ENCODE peak calls at places on chromosomes 7 and 10, in nine cellular contexts. V is IMR-90, T is right lobe of liver, N is GM12878, J is A549, C is HCT116, X is K562, H is gastrocnemius medialis, Q is body of pancreas. I is an unnamed sample.

GRCh38 chr10:50610364-50610763 is 13.4 kb downstream of the SGMS1 start:
- ATAC-seq in C (no peak), N (no peak), T (no peak), H (no peak), Q (no peak), X (no peak), V (no peak), J (no peak), I (no peak)

GRCh38 chr10:6091630-6092029 is 2.8 kb downstream of the RBM17 start:
- ATAC-seq in H (no peak), V (no peak), Q (no peak), N (peak), C (no peak), X (no peak), T (no peak), J (no peak), I (no peak)

GRCh38 chr7:41466760-41467384 is 236.0 kb downstream of the INHBA start:
- ATAC-seq in H (no peak), Q (no peak), N (peak), J (no peak), C (no peak), T (peak), V (no peak), X (no peak), I (no peak)

GRCh38 chr10:73166972-73167371 is 836 bp downstream of the ECD start:
- ATAC-seq in Q (no peak), J (no peak), N (no peak), H (no peak), C (no peak), X (no peak), T (no peak), V (no peak), I (no peak)

GRCh38 chr10:123858039-123858740 is 33.4 kb downstream of the CPXM2 start:
- ATAC-seq in N (peak), H (no peak), C (peak), Q (no peak), J (peak), X (no peak), V (no peak), T (no peak), I (peak)

GRCh38 chr7:123673752-123674398 is 18.2 kb downstream of the LMOD2 start:
- ATAC-seq in X (peak), H (peak), N (no peak), C (no peak), V (peak), T (no peak), Q (no peak), J (no peak), I (no peak)

GRCh38 chr10:3624367-3624766 is 160.6 kb downstream of the KLF6 start:
- ATAC-seq in C (no peak), V (peak), Q (no peak), N (no peak), X (no peak), H (peak), J (no peak), T (no peak), I (peak)

GRCh38 chr7:44224216-44224950 is 23.6 kb downstream of the YKT6 start:
- ATAC-seq in C (no peak), Q (peak), X (no peak), V (no peak), H (no peak), N (no peak), J (no peak), T (no peak), I (no peak)

GRCh38 chr7:123674399-123675091 is 18.9 kb downstream of the LMOD2 start:
- ATAC-seq in V (peak), T (no peak), Q (no peak), C (no peak), X (no peak), J (no peak), H (peak), N (no peak), I (peak)

GRCh38 chr10:18378766-18379165 is 238.5 kb downstream of the CACNB2 start:
- ATAC-seq in H (no peak), Q (no peak), V (no peak), J (no peak), T (peak), X (no peak), C (no peak), N (no peak), I (no peak)

GRCh38 chr10:70494536-70494935 is 16.0 kb downstream of the PALD1 start:
- ATAC-seq in X (no peak), T (peak), N (peak), H (no peak), Q (peak), J (no peak), C (no peak), V (no peak), I (no peak)

GRCh38 chr7:7815395-7815794 is 97.0 kb upstream of the RPA3 start:
- ATAC-seq in N (no peak), V (no peak), T (no peak), J (no peak), Q (no peak), H (no peak), X (no peak), C (no peak), I (no peak)

GRCh38 chr10:77405771-77406241 is 231.8 kb downstream of the KCNMA1 start:
- ATAC-seq in T (peak), Q (peak), N (peak), V (peak), C (peak), X (peak), H (peak), J (peak), I (peak)

GRCh38 chr7:55085511-55086412 is 66.9 kb downstream of the EGFR start:
- ATAC-seq in N (peak), J (peak), C (peak), V (peak), X (no peak), H (no peak), Q (no peak), T (no peak), I (no peak)

GRCh38 chr10:110843031-110843430 is 28.7 kb upstream of the PDCD4 start:
- ATAC-seq in H (peak), V (no peak), C (no peak), Q (no peak), T (no peak), X (no peak), N (peak), J (no peak), I (no peak)

GRCh38 chr10:18261063-18261462 is 120.8 kb downstream of the CACNB2 start:
- ATAC-seq in X (no peak), Q (peak), J (no peak), N (no peak), V (no peak), H (no peak), C (no peak), T (peak), I (no peak)

GRCh38 chr10:23375366-23375765 is 30.8 kb upstream of the C10orf67 start:
- ATAC-seq in C (no peak), V (no peak), N (no peak), J (no peak), T (no peak), H (no peak), X (no peak), Q (no peak), I (no peak)

GRCh38 chr7:97025130-97025499 is 484 bp upstream of the DLX5 start:
- ATAC-seq in J (no peak), H (no peak), C (no peak), V (no peak), T (no peak), Q (no peak), X (no peak), N (no peak), I (no peak)

GRCh38 chr7:360454-361100 is 70.6 kb downstream of the FOXL3 start:
- ATAC-seq in N (no peak), H (no peak), V (no peak), J (no peak), Q (no peak), X (peak), T (no peak), C (no peak), I (no peak)

GRCh38 chr10:14617850-14618249 is 156.8 kb downstream of the FAM107B start:
- ATAC-seq in T (peak), C (no peak), X (peak), V (peak), H (no peak), Q (no peak), J (peak), N (no peak), I (no peak)

GRCh38 chr10:127878474-127879055 is 14.2 kb downstream of the CLRN3 start:
- ATAC-seq in J (no peak), V (no peak), T (peak), H (no peak), X (no peak), N (no peak), C (no peak), Q (no peak), I (peak)

GRCh38 chr10:27530477-27530876 is 26.4 kb downstream of the RAB18 start:
- ATAC-seq in X (no peak), J (no peak), C (no peak), T (no peak), Q (no peak), N (no peak), V (no peak), H (no peak), I (no peak)

GRCh38 chr7:134316539-134317344 is at the start of gene SLC35B4:
- ATAC-seq in Q (peak), C (peak), H (peak), X (peak), T (peak), V (peak), J (peak), N (peak), I (peak)

GRCh38 chr7:134888141-134888740 is 98.1 kb upstream of the AGBL3 start:
- ATAC-seq in T (no peak), X (no peak), H (no peak), V (no peak), C (no peak), J (no peak), N (no peak), Q (no peak), I (no peak)

GRCh38 chr10:90804354-90804753 is 53.5 kb downstream of the HTR7 start:
- ATAC-seq in C (no peak), Q (no peak), H (no peak), X (no peak), V (no peak), N (no peak), J (no peak), T (no peak), I (no peak)

DNA sequence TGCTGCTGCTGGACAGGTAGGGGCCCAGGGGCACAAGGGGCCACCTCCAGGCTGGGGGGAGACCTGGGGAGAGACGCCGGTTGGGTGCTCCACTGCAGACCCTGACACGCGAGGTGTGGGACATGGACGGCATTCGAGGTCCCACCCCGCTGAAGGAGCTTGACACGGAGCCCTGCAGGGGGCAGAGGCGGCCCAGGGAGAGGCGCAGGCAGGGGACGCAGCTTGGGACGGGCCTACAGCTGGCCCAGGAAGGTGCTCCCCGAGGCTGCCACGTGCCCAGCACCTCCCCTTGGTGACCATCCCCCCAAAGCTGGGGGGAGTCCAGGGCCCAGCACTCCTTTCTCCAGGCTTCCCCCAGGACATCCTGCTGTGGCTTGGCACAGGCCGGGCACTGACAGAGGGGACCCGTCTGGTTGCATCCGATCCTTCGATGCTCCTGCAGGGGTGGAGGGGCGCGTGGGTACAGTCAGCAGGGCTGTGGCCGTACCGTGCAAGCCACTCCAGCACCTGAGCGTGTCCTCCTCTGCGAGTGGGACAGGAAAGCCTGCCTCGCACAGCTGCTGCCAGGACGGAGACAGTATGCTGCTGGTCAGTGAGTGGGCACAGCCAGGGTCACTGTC is 174.4 kb downstream of the ELFN1 start:
- ATAC-seq in N (no peak), H (no peak), V (no peak), Q (no peak), J (peak), X (peak), C (peak), T (no peak), I (no peak)
- TF ChIP-seq POLR2A in N (no peak), H (no peak), V (no peak), Q (no peak), J (no peak), X (no peak), C (no peak), T (no peak), I (no peak)

GRCh38 chr10:44976352-44977198 is 2.0 kb downstream of the DEPP1 start:
- ATAC-seq in C (no peak), Q (no peak), N (no peak), H (no peak), V (no peak), X (no peak), J (no peak), T (no peak), I (no peak)

GRCh38 chr10:44975487-44976331 is 2.9 kb downstream of the DEPP1 start:
- ATAC-seq in Q (peak), V (peak), X (no peak), H (no peak), T (peak), N (peak), J (no peak), C (peak), I (peak)

GRCh38 chr10:44974082-44974627 is 4.5 kb downstream of the DEPP1 start:
- ATAC-seq in V (no peak), C (no peak), N (peak), J (no peak), X (peak), T (no peak), H (no peak), Q (no peak), I (no peak)

GRCh38 chr10:44973323-44974081 is 5.1 kb downstream of the DEPP1 start:
- ATAC-seq in C (no peak), X (no peak), J (no peak), T (no peak), V (no peak), Q (no peak), H (no peak), N (peak), I (no peak)

DNA sequence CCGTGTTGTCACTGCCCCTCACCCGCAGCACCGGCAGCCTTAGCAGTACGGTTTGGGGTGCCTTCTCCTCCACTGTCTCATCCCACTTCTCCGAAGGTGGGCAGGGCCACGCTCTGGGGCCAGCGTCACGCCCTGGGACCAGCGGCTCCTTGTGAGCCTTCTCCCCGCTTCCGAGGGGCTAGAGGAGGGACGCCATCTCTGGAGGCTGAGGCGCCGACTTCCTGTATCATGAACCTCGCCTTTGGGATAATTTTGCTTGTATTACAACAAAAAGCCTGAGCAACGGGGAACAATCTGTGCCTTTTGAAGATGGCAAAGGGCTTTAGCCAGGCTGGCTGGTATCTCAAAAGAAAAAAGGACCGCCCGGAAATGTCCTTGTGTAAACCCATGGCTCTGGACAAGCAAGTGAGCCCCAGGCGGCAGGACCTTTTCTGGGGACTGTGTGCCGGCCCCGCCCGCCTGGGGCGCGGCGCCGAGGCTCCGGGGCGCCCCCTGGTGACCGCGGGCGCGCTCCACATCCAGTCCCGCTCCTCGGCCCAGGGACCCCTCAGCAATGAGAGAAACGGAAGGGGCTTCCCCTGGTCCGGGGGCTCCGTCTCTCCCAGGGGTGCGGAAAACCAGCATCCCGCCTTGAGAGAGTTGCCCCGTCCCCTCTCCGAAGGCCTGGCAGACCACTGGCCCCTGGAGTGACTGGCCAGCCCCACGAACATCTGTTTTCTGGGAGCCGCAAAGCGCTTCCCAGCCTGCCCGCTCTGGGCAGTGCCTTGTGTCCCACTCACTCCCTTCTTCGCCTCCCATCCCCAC is 3.8 kb downstream of the DEPP1 start:
- ATAC-seq in X (peak), Q (peak), H (peak), J (peak), V (peak), C (peak), N (peak), T (peak), I (peak)
- TF ChIP-seq POLR2A in X (peak), Q (peak), H (no peak), J (no peak), V (peak), C (no peak), N (peak), T (no peak), I (peak)

GRCh38 chr7:27873981-27874957 is 134.3 kb downstream of the TAX1BP1 start:
- ATAC-seq in V (peak), H (no peak), N (no peak), X (no peak), C (no peak), T (peak), J (peak), Q (peak), I (peak)
- TF ChIP-seq POLR2A in V (no peak), H (no peak), N (no peak), X (no peak), C (no peak), T (no peak), J (no peak), Q (no peak), I (no peak)

DNA sequence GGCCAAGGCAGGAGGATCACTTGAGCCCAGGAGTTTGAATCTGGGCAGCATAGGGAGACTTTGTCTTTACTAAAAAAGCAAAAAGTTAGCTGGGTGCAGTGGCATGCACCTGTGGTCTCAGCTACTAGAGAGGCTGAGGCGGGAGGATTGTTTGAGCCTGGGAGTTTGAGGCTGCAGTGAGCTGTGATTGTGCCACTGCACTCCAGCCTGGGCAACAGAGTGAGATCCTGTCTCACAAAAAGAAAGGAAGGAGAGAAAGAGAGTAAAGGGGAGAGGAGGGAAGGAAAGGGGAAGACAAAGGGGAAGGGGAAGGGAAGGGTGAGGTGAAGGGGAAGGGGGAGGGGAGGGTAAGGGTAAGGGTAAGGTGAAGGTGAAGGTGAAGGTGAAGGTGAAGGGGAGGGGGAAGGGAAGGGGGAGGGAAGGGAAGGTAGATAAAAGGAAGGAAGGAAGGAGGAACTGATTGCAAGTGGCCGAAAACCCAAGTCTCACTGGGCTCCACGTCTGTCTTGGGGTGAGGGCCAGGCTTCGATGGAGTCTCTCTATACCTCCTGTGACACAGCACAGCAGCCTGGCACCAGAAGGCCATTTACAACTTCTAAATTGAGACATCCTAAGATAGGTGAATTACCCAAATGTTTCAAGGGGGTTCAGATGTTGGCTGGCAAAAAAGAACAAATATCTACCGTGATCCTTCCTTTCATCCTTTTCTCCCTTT is 4.0 kb upstream of the KLRG2 start:
- ATAC-seq in X (no peak), N (no peak), H (no peak), Q (no peak), C (no peak), T (no peak), J (no peak), V (no peak), I (no peak)
- TF ChIP-seq POLR2A in X (no peak), N (no peak), H (no peak), Q (no peak), C (no peak), T (no peak), J (no peak), V (no peak), I (no peak)

GRCh38 chr10:102713814-102714620 is at the start of gene ARL3:
- ATAC-seq in Q (peak), C (peak), N (peak), T (peak), H (peak), V (peak), X (peak), J (peak), I (peak)

GRCh38 chr10:102713483-102713813 is 749 bp downstream of the ARL3 start:
- ATAC-seq in T (peak), C (peak), Q (peak), V (peak), H (peak), X (peak), J (peak), N (peak), I (peak)

GRCh38 chr10:102715880-102716279 is 1.4 kb downstream of the SFXN2 start:
- ATAC-seq in V (no peak), Q (no peak), T (no peak), X (no peak), J (no peak), N (no peak), C (no peak), H (no peak), I (no peak)

GRCh38 chr10:102712843-102713242 is 1.4 kb downstream of the ARL3 start:
- ATAC-seq in C (no peak), X (no peak), V (no peak), N (no peak), J (no peak), Q (no peak), H (no peak), T (no peak), I (no peak)

GRCh38 chr10:102714621-102715455 is at the start of gene SFXN2:
- ATAC-seq in V (peak), Q (peak), X (peak), N (peak), H (peak), C (peak), J (peak), T (peak), I (no peak)
- TF ChIP-seq POLR2A in V (no peak), Q (peak), X (peak), N (peak), H (no peak), C (peak), J (peak), T (peak), I (no peak)

DNA sequence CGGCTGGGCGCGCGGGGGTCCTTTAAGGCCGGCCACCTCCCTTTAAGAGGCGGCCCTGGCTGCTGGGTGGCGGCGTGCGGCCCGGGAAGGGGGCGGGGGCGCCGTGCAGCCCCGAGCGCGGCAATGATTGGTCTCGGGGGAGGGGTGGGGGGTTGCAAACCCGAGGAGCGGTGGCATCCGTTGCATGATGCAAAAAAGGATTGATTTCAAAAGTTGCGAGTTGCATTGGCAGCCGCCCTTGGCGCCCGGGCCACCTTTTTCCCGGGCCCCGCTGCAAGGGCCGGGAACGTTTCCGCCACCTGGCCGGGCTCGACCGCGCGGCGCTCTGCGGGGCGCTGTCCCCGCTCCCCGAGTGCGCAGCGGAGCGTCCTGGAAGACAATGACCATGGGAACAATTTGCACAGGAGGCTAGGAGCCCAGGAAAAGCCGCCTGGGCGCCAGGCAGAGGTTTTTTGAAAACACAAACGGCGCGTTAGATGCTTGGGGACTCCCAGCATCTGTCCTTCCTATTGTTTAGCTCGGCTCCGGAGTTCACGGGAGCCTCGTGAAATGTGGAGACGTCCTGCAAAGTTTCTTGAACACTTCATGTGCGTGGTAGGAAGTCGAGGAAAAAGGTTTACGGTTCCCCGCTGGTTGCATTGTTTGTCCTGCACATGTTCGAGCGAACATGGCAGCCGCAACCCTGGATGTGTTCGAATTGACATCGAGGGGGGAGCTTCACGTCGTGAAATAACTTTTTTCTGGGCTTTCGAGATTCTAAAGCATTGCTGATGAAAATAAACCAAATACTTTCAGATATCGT is at the start of gene SEPHS1:
- ATAC-seq in T (peak), C (peak), V (peak), H (peak), J (peak), X (peak), Q (peak), N (peak), I (peak)
- TF ChIP-seq POLR2A in T (peak), C (peak), V (no peak), H (no peak), J (peak), X (no peak), Q (peak), N (peak), I (no peak)

GRCh38 chr7:149624419-149625338 is 127.1 kb upstream of the ZNF746 start:
- ATAC-seq in T (peak), H (peak), Q (peak), N (peak), C (peak), J (peak), X (peak), V (peak), I (peak)
- TF ChIP-seq POLR2A in T (peak), H (peak), Q (peak), N (peak), C (peak), J (peak), X (peak), V (peak), I (peak)